ENCODE peak calls at places on chromosomes 12 and 14, in five cellular contexts. G is GM12878, Z is K562, M is H1, A is GM23338. C is an unnamed sample.
A peak's percentile ranks its signal among the peaks of the same experiment; 100 is the strongest.

GRCh38 chr12:70393787-70394519 is 27.9 kb downstream of the KCNMB4 start:
- DNase-seq in Z (no peak), G (no peak), A (no peak), M (no peak), C (no peak)

GRCh38 chr14:47438650-47439140 is 236.7 kb downstream of the MDGA2 start:
- DNase-seq in A (peak; percentile 44), Z (no peak), M (no peak), G (no peak), C (no peak)

GRCh38 chr12:96824838-96825236 is 82.2 kb upstream of the NEDD1 start:
- DNase-seq in A (no peak), Z (no peak), G (no peak), M (no peak), C (no peak)

GRCh38 chr14:56189306-56189705 is 71.1 kb downstream of the PELI2 start:
- DNase-seq in A (no peak), Z (no peak), G (no peak), M (no peak), C (no peak)

GRCh38 chr14:57889245-57889644 is 23.4 kb upstream of the SLC35F4 start:
- DNase-seq in G (no peak), Z (no peak), A (no peak), M (no peak), C (no peak)

GRCh38 chr12:112839386-112839972 is 47.9 kb downstream of the RPH3A start:
- DNase-seq in M (no peak), Z (no peak), G (no peak), A (peak; percentile 55), C (peak; percentile 85)

GRCh38 chr12:132400011-132400641 is 70.7 kb upstream of the GALNT9 start:
- DNase-seq in M (no peak), A (no peak), Z (peak; percentile 59), G (no peak), C (no peak)

GRCh38 chr12:20653871-20654270 is 41.3 kb upstream of the SLCO1C1 start:
- DNase-seq in Z (no peak), G (no peak), M (no peak), A (no peak), C (no peak)

GRCh38 chr14:74941676-74942097 is 13.7 kb downstream of the PGF start:
- DNase-seq in G (no peak), A (no peak), M (no peak), Z (peak; percentile 53), C (no peak)

GRCh38 chr12:59803735-59804134 is 207.9 kb downstream of the SLC16A7 start:
- DNase-seq in Z (no peak), G (no peak), A (peak; percentile 2), M (no peak), C (no peak)

DNA sequence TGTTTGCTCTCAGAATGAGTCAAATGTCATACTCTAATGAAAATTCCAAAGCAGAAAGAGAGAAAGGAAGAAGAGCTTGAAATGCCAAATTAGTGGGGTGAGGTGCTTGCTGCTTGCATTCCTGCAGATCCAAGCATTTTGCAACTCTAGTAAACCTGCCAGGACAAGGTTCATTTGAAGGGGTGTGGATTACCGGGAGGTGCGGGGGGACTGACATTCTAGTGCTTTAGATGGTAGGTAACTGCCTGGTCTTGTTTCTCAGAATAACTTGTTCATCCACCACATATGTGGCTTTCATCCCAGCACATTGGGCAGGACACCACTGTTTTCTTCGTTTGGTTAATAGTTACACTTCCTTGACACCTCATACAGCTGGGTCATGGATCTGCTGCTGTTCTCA is 144.4 kb downstream of the AKAP6 start:
- DNase-seq in G (no peak), Z (no peak), M (no peak), A (peak; percentile 62), C (peak; percentile 69)
- TF ChIP-seq CREB1 in G (no peak), Z (no peak), M (no peak), A (no peak), C (no peak)

GRCh38 chr14:37585101-37585479 is 10.0 kb downstream of the FOXA1 start:
- DNase-seq in M (no peak), G (no peak), A (peak; percentile 51), Z (no peak), C (no peak)
- TF ChIP-seq EZH2 in M (peak; percentile 79), G (no peak), A (peak; percentile 94), Z (no peak), C (no peak)

DNA sequence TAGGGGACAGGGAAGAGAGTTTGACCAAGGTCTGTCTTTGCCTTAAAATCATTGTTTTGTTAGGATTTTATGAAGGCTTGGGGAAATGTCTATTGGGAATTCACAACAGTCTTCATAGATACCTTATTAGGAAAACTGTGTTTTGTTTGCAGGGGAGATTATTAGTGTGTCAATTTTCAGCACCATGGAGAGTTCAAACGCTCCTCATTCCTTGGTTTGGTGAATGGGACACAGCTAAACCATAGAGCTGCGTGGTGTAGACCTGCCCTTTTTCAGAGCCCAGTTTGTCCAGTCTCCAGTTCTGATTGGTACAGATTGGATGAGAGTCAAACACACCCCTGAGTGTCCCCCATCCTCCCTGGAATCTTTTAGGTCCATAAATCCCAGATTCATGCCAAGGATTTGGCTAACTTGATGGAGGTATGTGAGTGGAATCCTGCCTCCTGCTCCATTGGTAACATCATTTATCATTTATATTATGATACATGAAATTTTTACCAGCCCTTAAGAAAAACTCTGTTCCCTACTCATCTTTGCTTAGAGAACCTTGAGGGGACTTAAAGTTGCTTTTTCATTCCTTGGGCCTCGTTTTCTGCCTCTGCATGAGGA is 12.0 kb downstream of the NGDN start:
- DNase-seq in A (peak; percentile 83), Z (peak; percentile 43), G (no peak), M (no peak), C (no peak)
- TF ChIP-seq CREB1 in A (no peak), Z (no peak), G (no peak), M (no peak), C (no peak)

GRCh38 chr14:36521598-36522345 is 1.7 kb upstream of the NKX2-1 start:
- DNase-seq in G (no peak), M (no peak), A (peak; percentile 79), Z (no peak), C (no peak)
- TF ChIP-seq EZH2 in G (no peak), M (peak; percentile 33), A (peak; percentile 93), Z (no peak), C (peak; percentile 63)

DNA sequence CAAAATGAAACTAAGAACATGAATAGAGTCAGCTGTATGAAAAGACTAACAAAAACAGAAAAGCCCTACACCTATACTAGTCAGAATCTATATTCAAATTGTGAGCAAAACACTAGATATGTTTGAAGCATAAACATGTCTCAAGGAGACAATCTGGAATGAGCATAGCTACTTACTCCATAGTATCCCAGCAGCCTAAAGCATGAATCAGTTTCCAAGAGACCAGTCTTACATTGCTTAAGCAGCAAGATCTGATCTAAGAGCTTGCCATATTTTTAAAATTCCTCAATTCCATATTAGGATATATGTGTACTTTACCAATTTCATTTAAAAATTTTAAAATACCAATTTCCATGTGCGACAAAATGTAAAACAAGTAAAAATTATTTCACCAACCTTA is 7.7 kb downstream of the CAPS2 start:
- DNase-seq in M (no peak), G (no peak), Z (no peak), A (no peak), C (no peak)
- TF ChIP-seq CREB1 in M (no peak), G (no peak), Z (no peak), A (no peak), C (no peak)

GRCh38 chr12:116880817-116881324 is 370 bp downstream of the HRK start:
- DNase-seq in A (peak; percentile 81), M (peak; percentile 38), G (no peak), Z (peak; percentile 69), C (peak; percentile 27)
- TF ChIP-seq EZH2 in A (no peak), M (no peak), G (no peak), Z (no peak), C (no peak)

GRCh38 chr12:9944404-9944803 is 12.2 kb upstream of the CLEC2A start:
- DNase-seq in M (no peak), G (no peak), Z (no peak), A (no peak), C (no peak)
- TF ChIP-seq CREB1 in M (no peak), G (no peak), Z (no peak), A (no peak), C (peak; percentile 11)

GRCh38 chr14:104390941-104391901 is 188.3 kb upstream of the C14orf180 start:
- DNase-seq in A (no peak), G (no peak), M (no peak), Z (no peak), C (no peak)
- TF ChIP-seq EZH2 in A (no peak), G (no peak), M (no peak), Z (no peak), C (no peak)

GRCh38 chr12:48165089-48166031 is 8.0 kb upstream of the ASB8 start:
- DNase-seq in G (peak; percentile 45), Z (peak; percentile 60), A (peak; percentile 82), M (no peak), C (peak; percentile 44)
- TF ChIP-seq CREB1 in G (no peak), Z (no peak), A (no peak), M (no peak), C (no peak)

GRCh38 chr14:51093371-51094281 is 1.3 kb downstream of the TRIM9 start:
- DNase-seq in Z (no peak), M (no peak), G (no peak), A (peak; percentile 78), C (no peak)
- TF ChIP-seq EZH2 in Z (no peak), M (peak; percentile 85), G (no peak), A (peak; percentile 46), C (no peak)